ENCODE peak calls at places on chromosomes 13 and 19, in nine cellular contexts. One of them, this sample, is unnamed.

GRCh38 chr19:2798733-2799132 is 13.4 kb downstream of the THOP1 start:
- DNase-seq in fibroblast of lung: no peak
- DNase-seq in psoas muscle: peak; percentile 46
- DNase-seq in endodermal cell: no peak
- DNase-seq in hepatocyte: no peak
- DNase-seq in sigmoid colon: no peak
- DNase-seq in astrocyte: no peak
- DNase-seq in PC-3: peak; percentile 14
- DNase-seq in cardiac muscle cell: peak; percentile 46
- DNase-seq in this sample: no peak

GRCh38 chr13:40644838-40645620 is 21.4 kb downstream of the FOXO1 start:
- DNase-seq in fibroblast of lung: no peak
- DNase-seq in psoas muscle: no peak
- DNase-seq in endodermal cell: peak; percentile 29
- DNase-seq in hepatocyte: peak; percentile 22
- DNase-seq in sigmoid colon: no peak
- DNase-seq in astrocyte: no peak
- DNase-seq in PC-3: no peak
- DNase-seq in cardiac muscle cell: no peak
- DNase-seq in this sample: peak; percentile 62

GRCh38 chr13:66469745-66470144 is 760.4 kb downstream of the PCDH9 start:
- DNase-seq in fibroblast of lung: no peak
- DNase-seq in psoas muscle: no peak
- DNase-seq in endodermal cell: no peak
- DNase-seq in hepatocyte: no peak
- DNase-seq in sigmoid colon: no peak
- DNase-seq in astrocyte: no peak
- DNase-seq in PC-3: no peak
- DNase-seq in cardiac muscle cell: no peak
- DNase-seq in this sample: no peak

GRCh38 chr19:1942078-1942933 is 1.3 kb downstream of the CSNK1G2 start:
- DNase-seq in fibroblast of lung: peak; percentile 58
- DNase-seq in psoas muscle: peak; percentile 74
- DNase-seq in endodermal cell: peak; percentile 95
- DNase-seq in hepatocyte: peak; percentile 87
- DNase-seq in sigmoid colon: peak; percentile 88
- DNase-seq in astrocyte: peak; percentile 61
- DNase-seq in PC-3: peak; percentile 63
- DNase-seq in cardiac muscle cell: peak; percentile 88
- DNase-seq in this sample: peak; percentile 50

GRCh38 chr19:3176715-3177501 is 1.7 kb upstream of the S1PR4 start:
- DNase-seq in fibroblast of lung: peak; percentile 33
- DNase-seq in psoas muscle: no peak
- DNase-seq in endodermal cell: no peak
- DNase-seq in hepatocyte: peak; percentile 57
- DNase-seq in sigmoid colon: no peak
- DNase-seq in astrocyte: peak; percentile 63
- DNase-seq in PC-3: peak; percentile 86
- DNase-seq in cardiac muscle cell: no peak
- DNase-seq in this sample: no peak

GRCh38 chr13:39226359-39226758 is 188.1 kb downstream of the NHLRC3 start:
- DNase-seq in fibroblast of lung: no peak
- DNase-seq in psoas muscle: no peak
- DNase-seq in endodermal cell: no peak
- DNase-seq in hepatocyte: no peak
- DNase-seq in sigmoid colon: no peak
- DNase-seq in astrocyte: no peak
- DNase-seq in PC-3: no peak
- DNase-seq in cardiac muscle cell: no peak
- DNase-seq in this sample: no peak

GRCh38 chr19:29013325-29013724 is 199.6 kb downstream of the UQCRFS1 start:
- DNase-seq in fibroblast of lung: no peak
- DNase-seq in psoas muscle: no peak
- DNase-seq in endodermal cell: peak; percentile 69
- DNase-seq in hepatocyte: no peak
- DNase-seq in sigmoid colon: peak; percentile 40
- DNase-seq in astrocyte: no peak
- DNase-seq in PC-3: no peak
- DNase-seq in cardiac muscle cell: no peak
- DNase-seq in this sample: no peak

GRCh38 chr13:113013303-113013702 is 44.3 kb downstream of the MCF2L start:
- DNase-seq in fibroblast of lung: no peak
- DNase-seq in psoas muscle: no peak
- DNase-seq in endodermal cell: no peak
- DNase-seq in hepatocyte: peak; percentile 52
- DNase-seq in sigmoid colon: no peak
- DNase-seq in astrocyte: no peak
- DNase-seq in PC-3: peak; percentile 75
- DNase-seq in cardiac muscle cell: no peak
- DNase-seq in this sample: no peak

GRCh38 chr13:60852886-60853285 is 455.9 kb downstream of the TDRD3 start:
- DNase-seq in fibroblast of lung: no peak
- DNase-seq in psoas muscle: no peak
- DNase-seq in endodermal cell: no peak
- DNase-seq in hepatocyte: no peak
- DNase-seq in sigmoid colon: no peak
- DNase-seq in astrocyte: no peak
- DNase-seq in PC-3: no peak
- DNase-seq in cardiac muscle cell: no peak
- DNase-seq in this sample: no peak

GRCh38 chr19:3642987-3643386 is 16.4 kb upstream of the CACTIN start:
- DNase-seq in fibroblast of lung: no peak
- DNase-seq in psoas muscle: no peak
- DNase-seq in endodermal cell: peak; percentile 87
- DNase-seq in hepatocyte: no peak
- DNase-seq in sigmoid colon: no peak
- DNase-seq in astrocyte: no peak
- DNase-seq in PC-3: no peak
- DNase-seq in cardiac muscle cell: peak; percentile 11
- DNase-seq in this sample: no peak

GRCh38 chr13:25744176-25744575 is 307.6 kb downstream of the SHISA2 start:
- DNase-seq in fibroblast of lung: no peak
- DNase-seq in psoas muscle: no peak
- DNase-seq in endodermal cell: no peak
- DNase-seq in hepatocyte: no peak
- DNase-seq in sigmoid colon: no peak
- DNase-seq in astrocyte: no peak
- DNase-seq in PC-3: no peak
- DNase-seq in cardiac muscle cell: no peak
- DNase-seq in this sample: no peak

GRCh38 chr13:23652909-23653726 is 82.9 kb downstream of the TNFRSF19 start:
- DNase-seq in fibroblast of lung: no peak
- DNase-seq in psoas muscle: no peak
- DNase-seq in endodermal cell: no peak
- DNase-seq in hepatocyte: no peak
- DNase-seq in sigmoid colon: no peak
- DNase-seq in astrocyte: no peak
- DNase-seq in PC-3: no peak
- DNase-seq in cardiac muscle cell: no peak
- DNase-seq in this sample: no peak

GRCh38 chr19:55146078-55146647 is 2.8 kb downstream of the TNNT1 start:
- DNase-seq in fibroblast of lung: no peak
- DNase-seq in psoas muscle: no peak
- DNase-seq in endodermal cell: peak; percentile 84
- DNase-seq in hepatocyte: no peak
- DNase-seq in sigmoid colon: no peak
- DNase-seq in astrocyte: no peak
- DNase-seq in PC-3: peak; percentile 81
- DNase-seq in cardiac muscle cell: no peak
- DNase-seq in this sample: peak; percentile 52

GRCh38 chr19:3949997-3950859 is 17.4 kb downstream of the NMRK2 start:
- DNase-seq in fibroblast of lung: no peak
- DNase-seq in psoas muscle: no peak
- DNase-seq in endodermal cell: peak; percentile 48
- DNase-seq in hepatocyte: no peak
- DNase-seq in sigmoid colon: peak; percentile 66
- DNase-seq in astrocyte: no peak
- DNase-seq in PC-3: no peak
- DNase-seq in cardiac muscle cell: no peak
- DNase-seq in this sample: no peak

GRCh38 chr19:48511321-48511731 is 309 bp downstream of the LMTK3 start:
- DNase-seq in fibroblast of lung: no peak
- DNase-seq in psoas muscle: no peak
- DNase-seq in endodermal cell: peak; percentile 82
- DNase-seq in hepatocyte: no peak
- DNase-seq in sigmoid colon: no peak
- DNase-seq in astrocyte: no peak
- DNase-seq in PC-3: no peak
- DNase-seq in cardiac muscle cell: no peak
- DNase-seq in this sample: no peak

DNA sequence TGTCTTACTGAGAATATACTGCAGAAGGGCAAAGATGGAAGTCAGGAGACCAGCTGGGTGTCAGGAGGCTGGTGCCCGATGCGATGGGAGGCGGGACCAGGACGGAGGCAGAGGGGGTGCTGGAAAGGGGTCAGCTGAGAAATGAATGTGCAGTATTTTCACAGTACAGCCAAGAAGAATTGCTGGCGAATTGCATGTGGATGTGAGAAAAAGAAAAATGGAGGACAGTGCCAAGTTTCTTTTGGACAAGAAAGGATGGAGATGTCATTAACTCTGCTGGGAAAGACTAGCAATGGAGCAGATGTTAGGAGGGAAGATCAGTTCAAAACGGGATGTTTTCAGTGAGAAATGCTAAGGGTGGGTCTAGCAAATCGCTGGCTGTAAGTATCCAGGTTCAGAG is 7.0 kb downstream of the CRYL1 start:
- DNase-seq in fibroblast of lung: no peak
- DNase-seq in psoas muscle: no peak
- DNase-seq in endodermal cell: no peak
- DNase-seq in hepatocyte: no peak
- DNase-seq in sigmoid colon: no peak
- DNase-seq in astrocyte: no peak
- DNase-seq in PC-3: no peak
- DNase-seq in cardiac muscle cell: no peak
- DNase-seq in this sample: no peak
- H3K27ac ChIP-seq in fibroblast of lung: no peak overlapping the region
- H3K27ac ChIP-seq in psoas muscle: peak overlapping the region; percentile 23
- H3K27ac ChIP-seq in endodermal cell: no peak overlapping the region
- H3K27ac ChIP-seq in hepatocyte: peak overlapping the region; percentile 12
- H3K27ac ChIP-seq in sigmoid colon: no peak overlapping the region
- H3K27ac ChIP-seq in astrocyte: no peak overlapping the region
- H3K27ac ChIP-seq in PC-3: no peak overlapping the region
- H3K27ac ChIP-seq in cardiac muscle cell: no peak overlapping the region
- H3K27ac ChIP-seq in this sample: no peak overlapping the region

GRCh38 chr19:34316741-34317241 is 48.2 kb upstream of the GPI start:
- DNase-seq in fibroblast of lung: peak; percentile 29
- DNase-seq in psoas muscle: no peak
- DNase-seq in endodermal cell: no peak
- DNase-seq in hepatocyte: no peak
- DNase-seq in sigmoid colon: peak; percentile 28
- DNase-seq in astrocyte: peak; percentile 40
- DNase-seq in PC-3: peak; percentile 17
- DNase-seq in cardiac muscle cell: no peak
- DNase-seq in this sample: no peak

GRCh38 chr19:34317311-34317927 is 47.6 kb upstream of the GPI start:
- DNase-seq in fibroblast of lung: peak; percentile 15
- DNase-seq in psoas muscle: no peak
- DNase-seq in endodermal cell: no peak
- DNase-seq in hepatocyte: peak; percentile 27
- DNase-seq in sigmoid colon: peak; percentile 34
- DNase-seq in astrocyte: peak; percentile 37
- DNase-seq in PC-3: no peak
- DNase-seq in cardiac muscle cell: no peak
- DNase-seq in this sample: peak; percentile 46

GRCh38 chr19:34316247-34316646 is 48.7 kb upstream of the GPI start:
- DNase-seq in fibroblast of lung: no peak
- DNase-seq in psoas muscle: no peak
- DNase-seq in endodermal cell: no peak
- DNase-seq in hepatocyte: no peak
- DNase-seq in sigmoid colon: peak; percentile 13
- DNase-seq in astrocyte: no peak
- DNase-seq in PC-3: no peak
- DNase-seq in cardiac muscle cell: no peak
- DNase-seq in this sample: no peak

GRCh38 chr19:34313188-34313587 is 51.8 kb upstream of the GPI start:
- DNase-seq in fibroblast of lung: peak; percentile 52
- DNase-seq in psoas muscle: no peak
- DNase-seq in endodermal cell: no peak
- DNase-seq in hepatocyte: peak; percentile 30
- DNase-seq in sigmoid colon: no peak
- DNase-seq in astrocyte: peak; percentile 80
- DNase-seq in PC-3: peak; percentile 13
- DNase-seq in cardiac muscle cell: no peak
- DNase-seq in this sample: no peak

GRCh38 chr19:34314437-34315313 is 50.3 kb upstream of the GPI start:
- DNase-seq in fibroblast of lung: no peak
- DNase-seq in psoas muscle: no peak
- DNase-seq in endodermal cell: no peak
- DNase-seq in hepatocyte: no peak
- DNase-seq in sigmoid colon: no peak
- DNase-seq in astrocyte: no peak
- DNase-seq in PC-3: no peak
- DNase-seq in cardiac muscle cell: no peak
- DNase-seq in this sample: peak; percentile 69
- H3K27ac ChIP-seq in fibroblast of lung: no peak overlapping the region
- H3K27ac ChIP-seq in psoas muscle: no peak overlapping the region
- H3K27ac ChIP-seq in endodermal cell: no peak overlapping the region
- H3K27ac ChIP-seq in hepatocyte: no peak overlapping the region
- H3K27ac ChIP-seq in sigmoid colon: no peak overlapping the region
- H3K27ac ChIP-seq in astrocyte: no peak overlapping the region
- H3K27ac ChIP-seq in PC-3: no peak overlapping the region
- H3K27ac ChIP-seq in cardiac muscle cell: no peak overlapping the region
- H3K27ac ChIP-seq in this sample: peak overlapping the region; percentile 48

GRCh38 chr13:49495783-49496762 is at the start of gene PHF11:
- DNase-seq in fibroblast of lung: peak; percentile 75
- DNase-seq in psoas muscle: peak; percentile 82
- DNase-seq in endodermal cell: peak; percentile 89
- DNase-seq in hepatocyte: peak; percentile 86
- DNase-seq in sigmoid colon: peak; percentile 89
- DNase-seq in astrocyte: peak; percentile 59
- DNase-seq in PC-3: peak; percentile 60
- DNase-seq in cardiac muscle cell: peak; percentile 64
- DNase-seq in this sample: peak; percentile 84
- H3K27ac ChIP-seq in fibroblast of lung: peak within 1 kb of the TSS; percentile 80
- H3K27ac ChIP-seq in psoas muscle: peak within 1 kb of the TSS; percentile 94
- H3K27ac ChIP-seq in endodermal cell: peak within 1 kb of the TSS; percentile 53
- H3K27ac ChIP-seq in hepatocyte: peak within 1 kb of the TSS; percentile 98
- H3K27ac ChIP-seq in sigmoid colon: peak within 1 kb of the TSS; percentile 94
- H3K27ac ChIP-seq in astrocyte: peak within 1 kb of the TSS; percentile 60
- H3K27ac ChIP-seq in PC-3: peak within 1 kb of the TSS; percentile 68
- H3K27ac ChIP-seq in cardiac muscle cell: peak within 1 kb of the TSS; percentile 31
- H3K27ac ChIP-seq in this sample: peak within 1 kb of the TSS; percentile 89

DNA sequence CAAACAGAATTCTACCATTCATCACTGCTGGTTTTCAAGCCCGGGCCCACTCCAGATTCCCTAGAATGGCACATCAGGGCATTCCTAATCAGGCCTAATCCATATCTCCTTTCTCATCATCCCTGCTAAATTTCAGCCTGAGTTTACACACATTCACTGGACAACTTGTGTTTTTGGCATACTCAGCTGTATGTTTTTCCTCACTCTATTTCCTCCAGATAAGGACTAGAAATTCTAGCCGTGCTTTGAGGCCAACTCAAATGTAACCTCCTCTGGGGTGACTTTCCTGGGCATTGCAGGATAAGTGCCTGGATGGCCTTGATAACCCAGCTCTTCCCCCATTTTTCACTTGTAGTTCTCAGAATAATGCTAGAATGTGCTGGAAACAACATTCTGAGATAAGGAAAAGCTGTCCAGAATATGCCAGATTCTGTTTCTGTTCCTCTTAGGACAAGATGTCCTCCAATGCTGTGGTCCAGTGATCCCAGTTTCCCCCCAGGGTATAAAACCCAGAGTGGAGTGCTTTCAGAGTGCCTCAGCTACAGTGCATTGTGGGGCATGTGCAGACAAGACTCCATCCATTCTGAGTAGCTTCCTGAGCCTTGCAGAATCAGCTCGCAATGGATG is 66.9 kb upstream of the CLDN10 start:
- DNase-seq in fibroblast of lung: no peak
- DNase-seq in psoas muscle: no peak
- DNase-seq in endodermal cell: no peak
- DNase-seq in hepatocyte: no peak
- DNase-seq in sigmoid colon: no peak
- DNase-seq in astrocyte: no peak
- DNase-seq in PC-3: no peak
- DNase-seq in cardiac muscle cell: no peak
- DNase-seq in this sample: no peak
- H3K27ac ChIP-seq in fibroblast of lung: no peak overlapping the region
- H3K27ac ChIP-seq in psoas muscle: no peak overlapping the region
- H3K27ac ChIP-seq in endodermal cell: no peak overlapping the region
- H3K27ac ChIP-seq in hepatocyte: peak overlapping the region; percentile 37
- H3K27ac ChIP-seq in sigmoid colon: no peak overlapping the region
- H3K27ac ChIP-seq in astrocyte: no peak overlapping the region
- H3K27ac ChIP-seq in PC-3: no peak overlapping the region
- H3K27ac ChIP-seq in cardiac muscle cell: peak overlapping the region; percentile 34
- H3K27ac ChIP-seq in this sample: no peak overlapping the region